ENCODE peak calls at places on chromosomes 12 and 14, in five cellular contexts. Y, J, N, Z and G are unnamed samples.

GRCh38 chr12:68224613-68225285 is 861 bp downstream of the IL26 start:
- DNase-seq in Y (no peak), J (no peak), N (no peak), Z (peak; percentile 32), G (no peak)

GRCh38 chr14:52948039-52948438 is 2.8 kb downstream of the FERMT2 start:
- DNase-seq in Y (no peak), J (no peak), N (no peak), Z (no peak), G (no peak)

GRCh38 chr14:96120941-96121340 is 81.8 kb downstream of the C14orf132 start:
- DNase-seq in Y (no peak), J (no peak), N (no peak), Z (no peak), G (no peak)

GRCh38 chr12:116656371-116656770 is 81.5 kb downstream of the SPRING1 start:
- DNase-seq in Y (no peak), J (no peak), N (no peak), Z (no peak), G (no peak)

GRCh38 chr14:74491952-74492351 is 1.2 kb downstream of the NPC2 start:
- DNase-seq in Y (no peak), J (no peak), N (no peak), Z (peak; percentile 44), G (no peak)

GRCh38 chr12:15186593-15186992 is 34.6 kb downstream of the RERG start:
- DNase-seq in Y (no peak), J (no peak), N (no peak), Z (no peak), G (no peak)

GRCh38 chr14:53596845-53597525 is 359.6 kb downstream of the BMP4 start:
- DNase-seq in Y (no peak), J (no peak), N (no peak), Z (no peak), G (no peak)

GRCh38 chr12:7130791-7131501 is 775 bp downstream of the CLSTN3 start:
- DNase-seq in Y (peak; percentile 54), J (peak; percentile 34), N (no peak), Z (peak; percentile 54), G (peak; percentile 51)

GRCh38 chr14:97246648-97247047 is 449.5 kb downstream of the VRK1 start:
- DNase-seq in Y (no peak), J (no peak), N (no peak), Z (no peak), G (no peak)

GRCh38 chr14:106506901-106507305 is 980.5 kb downstream of the TMEM121 start:
- DNase-seq in Y (no peak), J (peak; percentile 40), N (no peak), Z (no peak), G (peak; percentile 78)
- H3K27me3 ChIP-seq in Y (no peaks in the 10 kb centered on the region), J (no peaks in the 10 kb centered on the region), N (no peaks in the 10 kb centered on the region), Z (no peaks in the 10 kb centered on the region), G (no peaks in the 10 kb centered on the region)

DNA sequence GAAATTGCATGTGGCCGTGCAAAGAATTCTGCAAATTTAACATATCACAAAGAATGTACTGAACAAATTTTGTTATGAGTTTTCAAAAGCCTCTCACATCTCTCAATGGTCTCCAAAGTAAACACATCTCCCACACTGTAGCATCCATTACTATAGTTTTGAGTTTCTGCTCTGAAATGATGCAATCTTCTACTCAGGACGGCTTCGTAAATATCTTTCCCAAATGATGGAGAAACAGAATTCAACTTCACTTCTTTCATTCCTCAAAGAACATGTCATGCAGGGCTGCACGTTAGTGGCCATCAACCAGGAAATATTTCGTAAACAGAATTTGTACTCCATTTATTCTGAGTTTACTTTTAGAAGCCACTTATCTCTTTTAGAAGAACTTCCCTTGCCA is 17.5 kb downstream of the DUSP6 start:
- DNase-seq in Y (no peak), J (no peak), N (no peak), Z (peak; percentile 61), G (no peak)
- H3K27ac ChIP-seq in Y (peak overlapping the region; percentile 18), J (no peak overlapping the region), N (no peak overlapping the region), Z (peak overlapping the region; percentile 76), G (no peak overlapping the region)

DNA sequence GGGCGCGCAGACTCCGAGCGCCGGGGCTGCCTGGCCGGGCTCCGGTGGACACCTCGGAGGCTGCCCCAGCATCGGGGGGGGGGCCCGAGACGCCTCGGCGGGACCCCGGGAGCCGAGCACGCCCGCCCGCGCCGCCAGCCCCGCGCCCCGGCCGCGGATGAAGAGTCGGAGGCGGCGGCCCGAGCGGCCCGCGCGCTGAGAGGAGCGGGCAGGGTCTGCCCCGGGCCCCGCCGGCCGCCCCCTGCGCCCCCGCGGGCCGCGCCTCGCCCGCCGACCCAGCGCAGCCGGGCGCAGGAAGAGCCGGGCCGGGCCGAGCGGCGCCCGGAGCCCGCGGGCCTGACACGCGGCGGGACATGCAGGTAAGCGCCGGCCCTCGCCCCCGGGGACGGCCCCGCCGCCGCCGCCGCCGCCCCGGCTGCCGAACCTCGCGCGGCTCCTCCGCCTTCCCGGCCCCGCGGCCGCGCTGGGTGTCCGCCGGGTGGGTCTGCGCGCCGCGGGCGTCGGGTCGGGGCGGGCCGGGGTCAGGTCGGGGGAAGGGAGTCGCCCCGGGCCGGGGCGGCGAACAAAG is 63.7 kb downstream of the FBXL14 start:
- DNase-seq in Y (no peak), J (no peak), N (no peak), Z (no peak), G (no peak)
- H3K27me3 ChIP-seq in Y (peaks cover 44% of the 10 kb centered on the region), J (peaks cover 84% of the 10 kb centered on the region), N (peaks cover 59% of the 10 kb centered on the region), Z (peaks cover 7% of the 10 kb centered on the region), G (peaks cover 53% of the 10 kb centered on the region)

DNA sequence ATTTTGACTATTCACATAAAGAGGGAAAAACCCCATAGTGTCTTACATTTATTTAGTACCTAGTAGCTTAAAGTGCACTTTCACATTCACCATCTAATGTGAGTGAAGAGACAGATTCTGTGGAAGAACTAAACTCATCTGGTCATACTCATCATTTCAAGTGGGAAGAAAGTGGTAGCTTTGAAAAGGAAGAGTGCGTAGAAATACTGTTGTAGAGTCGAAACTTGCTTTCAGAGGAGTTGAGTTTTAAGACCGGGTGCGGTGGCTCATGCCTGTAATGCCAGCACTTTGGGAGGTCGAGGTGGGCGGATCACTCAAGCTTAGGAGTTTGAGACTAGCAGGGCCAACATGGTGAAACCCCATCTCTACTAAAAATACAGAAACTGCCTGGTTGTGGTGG is 222.2 kb downstream of the ERC1 start:
- DNase-seq in Y (no peak), J (no peak), N (no peak), Z (no peak), G (no peak)
- H3K27ac ChIP-seq in Y (no peak overlapping the region), J (no peak overlapping the region), N (no peak overlapping the region), Z (no peak overlapping the region), G (no peak overlapping the region)

GRCh38 chr12:66902020-66902419 is 223.1 kb upstream of the GRIP1 start:
- DNase-seq in Y (no peak), J (no peak), N (no peak), Z (no peak), G (no peak)
- H3K27me3 ChIP-seq in Y (no peaks in the 10 kb centered on the region), J (no peaks in the 10 kb centered on the region), N (no peaks in the 10 kb centered on the region), Z (no peaks in the 10 kb centered on the region), G (no peaks in the 10 kb centered on the region)

GRCh38 chr12:93111791-93112208 is 182.7 kb upstream of the EEA1 start:
- DNase-seq in Y (no peak), J (no peak), N (no peak), Z (no peak), G (no peak)

GRCh38 chr12:93115646-93116045 is 186.6 kb upstream of the EEA1 start:
- DNase-seq in Y (no peak), J (no peak), N (no peak), Z (peak; percentile 45), G (no peak)

GRCh38 chr12:93115198-93115601 is 186.1 kb upstream of the EEA1 start:
- DNase-seq in Y (no peak), J (no peak), N (no peak), Z (peak; percentile 47), G (no peak)

GRCh38 chr12:93113317-93114006 is 184.4 kb upstream of the EEA1 start:
- DNase-seq in Y (no peak), J (no peak), N (no peak), Z (no peak), G (no peak)

DNA sequence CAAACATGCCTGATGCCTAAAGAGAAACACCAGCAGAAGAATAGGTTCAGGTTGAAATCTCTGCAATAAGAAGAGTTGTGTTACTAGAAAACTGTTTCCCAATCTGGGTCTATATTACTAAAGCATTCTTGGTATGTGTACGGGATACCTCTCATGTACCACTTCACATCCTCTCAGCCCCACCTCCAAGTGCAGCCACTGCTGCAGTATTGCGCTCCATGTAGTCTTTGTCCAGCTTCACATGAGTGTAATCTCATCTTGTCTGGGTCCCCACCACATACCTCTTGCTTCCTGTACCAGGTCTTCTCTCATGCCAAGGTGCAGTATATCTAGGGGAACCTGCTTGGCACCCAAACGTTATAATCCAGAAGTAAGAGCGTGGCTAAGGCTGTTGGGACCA is 187.5 kb upstream of the EEA1 start:
- DNase-seq in Y (no peak), J (no peak), N (no peak), Z (no peak), G (no peak)
- H3K27ac ChIP-seq in Y (no peak overlapping the region), J (no peak overlapping the region), N (no peak overlapping the region), Z (peak overlapping the region; percentile 95), G (no peak overlapping the region)